ENCODE peak calls at places on chromosomes 7 and 10, in ten cellular contexts. E, Y, P, J, W, C, Z, U, N and I are unnamed samples.

GRCh38 chr10:48457949-48458661 is 146.8 kb downstream of the ARHGAP22 start:
- DNase-seq in U (no peak), P (no peak), Y (no peak), J (no peak), W (no peak), C (no peak), N (no peak), E (no peak), Z (no peak), I (no peak)

GRCh38 chr7:138837627-138838026 is 39.6 kb upstream of the ATP6V0A4 start:
- DNase-seq in C (no peak), W (no peak), U (no peak), P (no peak), J (no peak), E (no peak), Z (no peak), N (peak; percentile 9), Y (no peak), I (peak; percentile 10)

GRCh38 chr7:84800846-84801245 is 386.0 kb downstream of the SEMA3D start:
- DNase-seq in Y (no peak), W (no peak), P (no peak), J (no peak), N (no peak), C (no peak), U (no peak), Z (no peak), E (no peak), I (no peak)

GRCh38 chr10:29328988-29329387 is 40.1 kb downstream of the LYZL1 start:
- DNase-seq in Z (no peak), E (no peak), P (no peak), U (no peak), W (peak; percentile 33), J (peak; percentile 20), C (no peak), N (peak; percentile 74), Y (no peak), I (peak; percentile 36)

GRCh38 chr10:132931258-132931657 is 11.1 kb downstream of the CFAP46 start:
- DNase-seq in Z (no peak), N (no peak), W (peak; percentile 15), C (no peak), U (no peak), E (no peak), Y (no peak), P (no peak), J (no peak), I (no peak)

GRCh38 chr7:132497098-132497497 is 79.2 kb downstream of the PLXNA4 start:
- DNase-seq in J (no peak), Y (no peak), U (no peak), N (no peak), E (no peak), P (no peak), Z (no peak), C (no peak), W (no peak), I (no peak)

GRCh38 chr7:114663502-114663901 is 248.9 kb downstream of the FOXP2 start:
- DNase-seq in W (peak; percentile 34), C (peak; percentile 27), Y (peak; percentile 51), P (no peak), Z (no peak), J (peak; percentile 64), E (no peak), N (peak; percentile 43), U (no peak), I (no peak)

GRCh38 chr10:86840498-86840897 is 84.1 kb downstream of the BMPR1A start:
- DNase-seq in N (no peak), W (no peak), E (no peak), J (no peak), U (no peak), Y (no peak), C (no peak), Z (no peak), P (no peak), I (no peak)

GRCh38 chr10:90865400-90865799 is 6.4 kb upstream of the RPP30 start:
- DNase-seq in W (no peak), Y (no peak), U (no peak), N (peak; percentile 49), Z (no peak), J (peak; percentile 43), P (no peak), C (no peak), E (no peak), I (no peak)

GRCh38 chr7:98254951-98255610 is 3.0 kb upstream of the TECPR1 start:
- DNase-seq in P (no peak), N (no peak), C (no peak), Z (no peak), Y (no peak), J (no peak), U (no peak), E (no peak), W (no peak), I (no peak)

GRCh38 chr10:32377458-32378370 is 30.8 kb upstream of the EPC1 start:
- DNase-seq in N (peak; percentile 56), Y (peak; percentile 57), W (peak; percentile 53), E (no peak), P (no peak), Z (no peak), J (peak; percentile 47), C (no peak), U (no peak), I (no peak)

GRCh38 chr7:40220421-40220911 is 85.7 kb downstream of the SUGCT start:
- DNase-seq in Y (no peak), Z (no peak), J (no peak), C (no peak), U (no peak), N (peak; percentile 80), E (no peak), P (no peak), W (peak; percentile 61), I (no peak)

GRCh38 chr7:125074141-125074540 is 144.5 kb upstream of the POT1 start:
- DNase-seq in J (no peak), Z (no peak), W (peak; percentile 30), N (no peak), P (no peak), Y (no peak), C (no peak), E (no peak), U (no peak), I (no peak)

GRCh38 chr10:96440257-96441125 is 73.2 kb downstream of the TLL2 start:
- DNase-seq in E (no peak), N (peak; percentile 5), U (no peak), W (no peak), Z (no peak), J (no peak), Y (no peak), P (no peak), C (no peak), I (no peak)

GRCh38 chr7:67484244-67484751 is 487.7 kb downstream of the TYW1 start:
- DNase-seq in N (peak; percentile 68), P (peak; percentile 22), U (peak; percentile 17), Z (no peak), W (peak; percentile 53), E (peak; percentile 50), C (peak; percentile 6), Y (peak; percentile 72), J (peak; percentile 38), I (peak; percentile 16)

GRCh38 chr7:48087349-48087748 is 1.7 kb upstream of the UPP1 start:
- DNase-seq in Y (no peak), N (peak; percentile 83), C (no peak), P (no peak), W (peak; percentile 71), E (no peak), Z (no peak), J (peak; percentile 67), U (no peak), I (peak; percentile 59)

GRCh38 chr7:47074702-47075153 is 507.2 kb downstream of the TNS3 start:
- DNase-seq in U (no peak), Y (no peak), J (no peak), E (no peak), Z (no peak), N (no peak), C (no peak), W (no peak), P (no peak), I (no peak)

GRCh38 chr7:43119371-43120069 is 7.1 kb downstream of the HECW1 start:
- DNase-seq in E (no peak), Y (no peak), P (no peak), W (peak; percentile 52), Z (no peak), U (no peak), N (peak; percentile 84), J (peak; percentile 77), C (no peak), I (peak; percentile 58)

GRCh38 chr7:15853832-15854470 is 167.5 kb upstream of the MEOX2 start:
- DNase-seq in E (no peak), N (peak; percentile 73), Z (no peak), J (no peak), U (no peak), Y (no peak), W (peak; percentile 76), C (no peak), P (no peak), I (peak; percentile 79)

GRCh38 chr7:50718876-50719275 is 63.8 kb downstream of the GRB10 start:
- DNase-seq in E (no peak), N (no peak), J (no peak), W (no peak), U (no peak), Y (no peak), C (no peak), Z (no peak), P (no peak), I (no peak)

GRCh38 chr10:34539533-34540315 is 275.4 kb downstream of the PARD3 start:
- DNase-seq in N (peak; percentile 65), W (no peak), E (no peak), Z (no peak), J (peak; percentile 19), Y (peak; percentile 56), U (no peak), P (no peak), C (no peak), I (no peak)

GRCh38 chr10:48604408-48605263 is at the start of gene ARHGAP22:
- DNase-seq in P (no peak), C (no peak), J (peak; percentile 31), N (peak; percentile 49), Y (peak; percentile 25), E (no peak), W (peak; percentile 71), U (peak; percentile 76), Z (no peak), I (no peak)

GRCh38 chr7:5532520-5533335 is 109.1 kb upstream of the TNRC18 start:
- DNase-seq in J (no peak), C (no peak), U (no peak), E (no peak), N (no peak), P (peak; percentile 60), W (peak; percentile 58), Z (no peak), Y (peak; percentile 45), I (no peak)

GRCh38 chr10:99630991-99631390 is 10.8 kb upstream of the SLC25A28 start:
- DNase-seq in Z (no peak), W (no peak), J (no peak), C (no peak), N (no peak), P (no peak), E (no peak), U (no peak), Y (no peak), I (no peak)

GRCh38 chr10:5587151-5588079 is 62.7 kb downstream of the CALML3 start:
- DNase-seq in Y (no peak), U (no peak), N (no peak), C (no peak), P (no peak), Z (no peak), W (no peak), E (no peak), J (no peak), I (no peak)

GRCh38 chr10:107520348-107520747 is 355.8 kb upstream of the SORCS1 start:
- DNase-seq in N (no peak), U (no peak), C (no peak), J (no peak), W (no peak), E (no peak), Z (no peak), Y (no peak), P (no peak), I (no peak)

GRCh38 chr10:111261066-111261465 is 184.2 kb downstream of the ADRA2A start:
- DNase-seq in N (no peak), E (no peak), Y (no peak), U (no peak), Z (no peak), P (no peak), C (no peak), W (no peak), J (no peak), I (no peak)

GRCh38 chr7:106824458-106824857 is 40.6 kb upstream of the PIK3CG start:
- DNase-seq in C (no peak), N (peak; percentile 38), U (no peak), J (peak; percentile 17), E (no peak), P (no peak), Z (no peak), W (peak; percentile 97), Y (peak; percentile 39), I (no peak)